ENCODE peak calls at places on chromosomes 11 and 22, in six cellular contexts. N, Z, Q, Y, C and I are unnamed samples.

GRCh38 chr22:49966716-49967332 is 6.3 kb downstream of the PIM3 start:
- DNase-seq in C (peak), Y (no peak), Z (peak), Q (peak), N (peak), I (no peak)

GRCh38 chr11:6694229-6694535 is 11.0 kb upstream of the MRPL17 start:
- DNase-seq in C (no peak), Y (no peak), Q (no peak), N (no peak), Z (no peak), I (no peak)

GRCh38 chr11:72226701-72227100 is 2.1 kb downstream of the INPPL1 start:
- DNase-seq in Z (no peak), Q (peak), N (no peak), C (no peak), Y (no peak), I (no peak)

GRCh38 chr22:42064629-42065028 is 6.0 kb downstream of the NAGA start:
- DNase-seq in Y (no peak), Q (no peak), N (no peak), C (no peak), Z (peak), I (no peak)

GRCh38 chr11:61893981-61894380 is 2.6 kb upstream of the FADS3 start:
- DNase-seq in N (no peak), Z (no peak), Q (no peak), Y (peak), C (no peak), I (no peak)

GRCh38 chr11:131582021-131582531 is 211.7 kb downstream of the NTM start:
- DNase-seq in Z (no peak), Y (no peak), C (no peak), N (no peak), Q (no peak), I (no peak)

GRCh38 chr11:38169286-38169685 is 1571.2 kb upstream of the RAG2 start:
- DNase-seq in N (no peak), Z (no peak), Y (peak), Q (no peak), C (no peak), I (no peak)

GRCh38 chr22:44664149-44664548 is 37.9 kb upstream of the PRR5 start:
- DNase-seq in Y (peak), C (no peak), N (peak), Q (peak), Z (peak), I (no peak)

GRCh38 chr11:124310746-124311145 is 3.0 kb downstream of the OR8D1 start:
- DNase-seq in Q (no peak), Z (no peak), C (no peak), N (no peak), Y (peak), I (no peak)

GRCh38 chr11:115706735-115707134 is 202.5 kb upstream of the CADM1 start:
- DNase-seq in N (no peak), Q (no peak), Z (no peak), Y (peak), C (no peak), I (no peak)

DNA sequence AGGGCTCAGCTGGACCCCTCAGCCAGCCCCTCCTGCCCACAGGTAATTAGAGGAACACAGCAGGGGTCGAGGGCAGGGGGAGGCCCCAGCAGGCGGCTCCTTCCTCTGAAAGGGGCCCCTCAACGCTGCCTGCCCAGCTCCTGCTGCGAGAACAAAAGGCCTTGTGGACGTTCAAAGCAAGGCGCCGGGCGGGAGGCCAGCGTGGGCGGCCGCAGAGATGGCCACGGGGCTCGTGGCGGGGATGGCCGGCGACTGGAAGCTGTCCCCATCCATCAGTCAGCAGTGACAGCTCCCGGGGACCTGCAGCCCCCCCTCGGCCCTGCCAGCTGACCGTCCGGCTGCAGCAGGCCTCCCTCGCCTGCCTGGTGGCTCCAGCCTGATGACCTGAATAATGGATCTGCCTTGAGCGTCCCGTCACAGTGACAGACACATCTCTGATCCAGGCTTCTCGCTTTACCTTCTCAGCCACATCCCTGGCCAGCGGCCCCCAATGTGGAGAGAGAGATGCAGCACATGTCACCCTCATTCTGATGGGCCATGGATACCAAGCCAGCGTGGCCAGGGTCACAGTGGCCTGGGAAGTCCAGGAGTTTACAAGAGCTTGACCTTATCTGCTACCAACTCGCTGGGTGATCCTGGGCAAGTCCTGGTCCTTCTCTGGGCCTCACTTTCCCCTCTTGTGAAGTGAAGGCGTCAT is 159.3 kb downstream of the MN1 start:
- DNase-seq in C (no peak), N (no peak), Q (no peak), Z (no peak), Y (peak), I (no peak)
- H3K27ac ChIP-seq in C (no peak), N (no peak), Q (no peak), Z (peak), Y (no peak), I (no peak)

DNA sequence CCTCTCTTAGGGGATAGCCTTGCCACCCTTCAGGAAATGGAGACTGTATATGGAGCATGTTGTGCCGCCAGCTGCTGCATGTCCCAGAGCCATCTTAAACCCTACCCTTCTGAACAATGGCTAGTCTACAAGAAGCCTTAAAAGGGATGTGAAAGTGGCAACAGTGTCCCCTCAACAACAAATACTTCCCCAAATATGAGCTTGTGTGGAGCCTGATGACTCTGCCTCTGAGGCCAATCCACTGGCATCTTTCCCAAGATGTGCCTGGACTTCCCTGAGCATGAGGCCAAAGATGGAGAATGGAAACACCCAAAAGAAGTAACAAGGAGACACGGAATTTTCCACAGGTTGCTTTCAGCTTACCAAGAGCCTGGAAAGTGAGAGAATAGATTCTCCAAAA is 595 bp upstream of the MS4A7 start:
- DNase-seq in Z (peak), C (no peak), Q (peak), Y (no peak), N (peak), I (no peak)
- H3K27ac ChIP-seq in Z (no peak), C (no peak), Q (peak), Y (no peak), N (peak), I (no peak)

GRCh38 chr11:75719639-75720239 is 2.1 kb downstream of the MOGAT2 start:
- DNase-seq in Z (no peak), C (no peak), N (no peak), Q (no peak), Y (no peak), I (no peak)

GRCh38 chr11:75719089-75719638 is 1.5 kb downstream of the MOGAT2 start:
- DNase-seq in Q (no peak), N (no peak), Z (no peak), Y (no peak), C (no peak), I (peak)

GRCh38 chr11:75718406-75719088 is 909 bp downstream of the MOGAT2 start:
- DNase-seq in Q (no peak), Y (no peak), N (no peak), Z (no peak), C (no peak), I (peak)

GRCh38 chr11:75716659-75717058 is 979 bp upstream of the MOGAT2 start:
- DNase-seq in C (no peak), Q (no peak), Y (no peak), Z (peak), N (no peak), I (no peak)

GRCh38 chr11:75717608-75718403 is at the start of gene MOGAT2:
- DNase-seq in Y (no peak), N (no peak), C (no peak), Q (no peak), Z (peak), I (peak)
- H3K27ac ChIP-seq in Y (no peak), N (no peak), C (no peak), Q (no peak), Z (no peak), I (peak)

GRCh38 chr11:33735166-33735425 is 1.1 kb downstream of the CD59 start:
- DNase-seq in Z (no peak), Y (no peak), C (no peak), Q (no peak), N (no peak), I (no peak)
- H3K27ac ChIP-seq in Z (peak), Y (peak), C (peak), Q (peak), N (peak), I (peak)

GRCh38 chr11:73866095-73866579 is 10.5 kb downstream of the COA4 start:
- DNase-seq in Z (no peak), N (no peak), C (peak), Y (peak), Q (no peak), I (no peak)
- H3K27ac ChIP-seq in Z (peak), N (no peak), C (no peak), Y (peak), Q (no peak), I (no peak)

GRCh38 chr22:33971561-33971961 is 51.3 kb upstream of the LARGE1 start:
- DNase-seq in C (no peak), N (no peak), Q (no peak), Y (no peak), Z (no peak), I (no peak)

GRCh38 chr22:33975841-33976240 is 55.6 kb upstream of the LARGE1 start:
- DNase-seq in C (no peak), Q (no peak), N (no peak), Z (no peak), Y (no peak), I (no peak)
- H3K27ac ChIP-seq in C (no peak), Q (no peak), N (no peak), Z (no peak), Y (no peak), I (no peak)

DNA sequence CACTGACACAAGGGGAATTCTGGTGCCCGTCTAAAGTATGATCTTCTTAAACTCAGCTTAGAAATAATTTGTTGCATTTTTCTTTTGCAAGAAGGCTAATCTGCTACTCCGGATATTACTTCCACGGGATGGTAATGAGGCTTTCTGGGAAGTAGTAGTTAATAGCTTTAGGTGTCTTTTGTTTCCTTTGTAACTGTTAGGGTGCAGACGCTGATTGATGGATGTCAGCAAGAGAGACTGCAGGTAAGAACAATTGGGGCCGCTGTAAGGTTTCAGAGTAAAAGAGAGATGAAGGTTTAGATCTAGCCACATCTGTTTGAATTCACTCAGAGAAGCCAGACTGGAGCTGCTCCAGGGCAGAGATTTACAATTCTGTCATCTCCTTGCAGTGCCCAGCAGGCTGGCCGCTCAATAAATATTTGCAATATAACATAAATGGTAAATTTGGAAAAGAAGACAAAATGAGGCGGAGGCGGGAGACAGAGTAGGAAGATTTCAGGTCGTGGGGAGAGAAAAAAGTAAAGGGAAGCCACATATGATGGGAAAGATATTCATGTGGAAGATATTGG is 320.4 kb downstream of the AASDHPPT start:
- DNase-seq in Q (no peak), N (no peak), Y (peak), Z (no peak), C (no peak), I (no peak)
- H3K27ac ChIP-seq in Q (no peak), N (no peak), Y (peak), Z (no peak), C (no peak), I (no peak)